ENCODE peak calls at places on chromosomes 12 and 14, in eight cellular contexts. B is heart right ventricle; O is NT2/D1; A is astrocyte; K is psoas muscle; L is CD8-positive, alpha-beta T cell; Q is lung; P is endothelial cell of umbilical vein. I is an unnamed sample. For H3K4me1 and H3K27me3, the result is how much of the 10 kb centered on the place peaks cover.

GRCh38 chr12:50764116-50764860 is 387 bp downstream of the ATF1 start:
- DNase-seq in A (no peak), O (peak), P (peak), L (peak), Q (peak), K (peak), B (peak), I (peak)

GRCh38 chr14:57692671-57693070 is 173.2 kb downstream of the SLC35F4 start:
- DNase-seq in K (no peak), P (peak), L (no peak), B (no peak), O (peak), Q (no peak), A (peak), I (no peak)

GRCh38 chr12:31970199-31970598 is 11.0 kb downstream of the RESF1 start:
- DNase-seq in Q (no peak), B (no peak), A (no peak), L (no peak), P (no peak), K (no peak), O (no peak), I (no peak)

GRCh38 chr14:105196228-105196960 is 15.3 kb upstream of the NUDT14 start:
- DNase-seq in Q (no peak), K (no peak), P (peak), L (no peak), B (peak), O (no peak), A (no peak), I (no peak)

GRCh38 chr14:88380405-88380804 is 5.1 kb upstream of the SPATA7 start:
- DNase-seq in Q (no peak), L (no peak), P (no peak), K (no peak), B (no peak), A (peak), O (no peak), I (no peak)

GRCh38 chr12:46675736-46676135 is 150.1 kb downstream of the SLC38A4 start:
- DNase-seq in O (peak), L (no peak), Q (no peak), P (peak), K (no peak), B (peak), A (peak), I (no peak)

GRCh38 chr12:113119980-113120669 is 15.4 kb downstream of the RASAL1 start:
- DNase-seq in K (no peak), A (no peak), P (no peak), B (no peak), O (no peak), L (no peak), Q (no peak), I (no peak)

GRCh38 chr14:59228416-59228815 is 39.9 kb downstream of the DAAM1 start:
- DNase-seq in L (no peak), B (no peak), A (peak), K (no peak), P (no peak), Q (no peak), O (no peak), I (no peak)

GRCh38 chr14:100048786-100049185 is 16.4 kb upstream of the EVL start:
- DNase-seq in O (no peak), L (peak), A (peak), P (no peak), K (no peak), Q (no peak), B (no peak), I (no peak)

GRCh38 chr12:125304029-125304428 is 238.8 kb downstream of the AACS start:
- DNase-seq in P (no peak), B (no peak), L (no peak), K (no peak), A (no peak), O (no peak), Q (no peak), I (no peak)

GRCh38 chr14:103014466-103015319 is 42.7 kb downstream of the CDC42BPB start:
- DNase-seq in A (peak), O (no peak), P (peak), B (no peak), L (no peak), Q (no peak), K (no peak), I (peak)

GRCh38 chr12:77102123-77102522 is 36.8 kb upstream of the E2F7 start:
- DNase-seq in B (no peak), P (no peak), O (no peak), K (no peak), Q (no peak), A (no peak), L (no peak), I (no peak)

GRCh38 chr14:89892953-89893352 is 61.6 kb downstream of the EFCAB11 start:
- DNase-seq in B (no peak), Q (no peak), P (no peak), O (no peak), A (no peak), K (no peak), L (no peak), I (no peak)

GRCh38 chr12:96907681-96908163 is 665 bp downstream of the NEDD1 start:
- DNase-seq in Q (no peak), K (no peak), O (no peak), A (peak), B (no peak), P (peak), L (peak), I (no peak)

GRCh38 chr14:103518416-103519042 is 4.1 kb downstream of the CKB start:
- DNase-seq in B (peak), O (no peak), L (peak), P (peak), A (no peak), Q (no peak), K (peak), I (peak)

GRCh38 chr14:53020193-53020932 is 69.5 kb upstream of the FERMT2 start:
- DNase-seq in P (no peak), O (no peak), A (no peak), B (no peak), K (no peak), Q (no peak), L (no peak), I (no peak)

GRCh38 chr14:36522972-36523685 is 3.1 kb upstream of the NKX2-1 start:
- DNase-seq in A (no peak), Q (no peak), O (no peak), B (no peak), P (no peak), K (no peak), L (no peak), I (no peak)

GRCh38 chr12:56336361-56337167 is 2.1 kb upstream of the IL23A start:
- DNase-seq in P (no peak), Q (no peak), K (no peak), O (no peak), L (no peak), B (no peak), A (no peak), I (peak)

GRCh38 chr14:105380656-105381210 is 17.6 kb upstream of the TEX22 start:
- DNase-seq in A (no peak), B (no peak), O (no peak), L (no peak), K (no peak), P (no peak), Q (no peak), I (no peak)

GRCh38 chr12:51441583-51441982 is 17.0 kb downstream of the SLC4A8 start:
- DNase-seq in K (no peak), A (peak), B (no peak), P (no peak), L (no peak), Q (no peak), O (no peak), I (no peak)

GRCh38 chr14:98984027-98984718 is 287.8 kb downstream of the BCL11B start:
- DNase-seq in Q (no peak), B (no peak), A (no peak), P (no peak), O (no peak), L (no peak), K (no peak), I (no peak)

GRCh38 chr12:65918057-65918456 is 93.8 kb downstream of the HMGA2 start:
- DNase-seq in Q (no peak), K (no peak), O (no peak), B (no peak), A (no peak), P (no peak), L (no peak), I (no peak)

GRCh38 chr14:22982013-22982476 is 306 bp downstream of the AJUBA start:
- DNase-seq in L (no peak), K (no peak), B (no peak), A (no peak), P (peak), Q (no peak), O (no peak), I (peak)

GRCh38 chr14:63134801-63135200 is 69.4 kb upstream of the RHOJ start:
- DNase-seq in Q (no peak), O (no peak), A (peak), P (peak), L (no peak), K (no peak), B (no peak), I (no peak)

GRCh38 chr12:106743270-106743988 is 31.1 kb upstream of the RIC8B start:
- DNase-seq in O (no peak), A (no peak), P (no peak), L (no peak), Q (no peak), B (no peak), K (no peak), I (no peak)

GRCh38 chr14:67680121-67680602 is 5.7 kb upstream of the VTI1B start:
- DNase-seq in A (peak), Q (no peak), O (no peak), P (peak), B (no peak), L (no peak), K (no peak), I (no peak)

GRCh38 chr12:74890237-74890599 is 319.4 kb downstream of the KCNC2 start:
- DNase-seq in A (peak), Q (no peak), P (peak), L (no peak), B (no peak), K (no peak), O (no peak), I (no peak)

GRCh38 chr12:95963104-95963503 is 20.0 kb downstream of the AMDHD1 start:
- DNase-seq in O (no peak), A (no peak), B (no peak), P (no peak), Q (no peak), L (no peak), K (no peak), I (no peak)

GRCh38 chr12:10612954-10613333 is 465 bp downstream of the MAGOHB start:
- DNase-seq in L (peak), A (no peak), Q (no peak), P (no peak), K (no peak), B (no peak), O (peak), I (no peak)

GRCh38 chr12:111166779-111167540 is 201.9 kb downstream of the PHETA1 start:
- DNase-seq in K (no peak), B (peak), L (no peak), Q (no peak), P (no peak), A (no peak), O (no peak), I (no peak)

GRCh38 chr12:7441216-7441615 is 2.7 kb downstream of the CD163L1 start:
- DNase-seq in K (no peak), P (no peak), A (peak), B (no peak), O (no peak), Q (no peak), L (no peak), I (no peak)

GRCh38 chr12:105705765-105706164 is 375.3 kb downstream of the C12orf75 start:
- DNase-seq in A (peak), P (peak), O (peak), L (no peak), Q (no peak), K (no peak), B (no peak), I (peak)

GRCh38 chr14:103103461-103104388 is 9.2 kb downstream of the EXOC3L4 start:
- DNase-seq in K (peak), B (peak), P (no peak), L (no peak), O (no peak), A (no peak), Q (no peak), I (no peak)

GRCh38 chr12:25151476-25151875 is 43.5 kb downstream of the DNAI7 start:
- DNase-seq in P (peak), Q (no peak), K (no peak), O (peak), L (no peak), B (no peak), A (peak), I (peak)

GRCh38 chr12:58529897-58530296 is 390.4 kb downstream of the LRIG3 start:
- DNase-seq in A (peak), B (no peak), O (no peak), Q (no peak), K (no peak), L (no peak), P (no peak), I (no peak)

GRCh38 chr12:58530421-58531067 is 389.8 kb downstream of the LRIG3 start:
- DNase-seq in O (no peak), B (no peak), K (no peak), L (no peak), P (no peak), Q (no peak), A (peak), I (no peak)

GRCh38 chr12:58532855-58533608 is 387.3 kb downstream of the LRIG3 start:
- DNase-seq in O (no peak), L (no peak), Q (no peak), B (no peak), P (no peak), A (no peak), K (no peak), I (no peak)

GRCh38 chr12:58529114-58529665 is 391.1 kb downstream of the LRIG3 start:
- DNase-seq in O (no peak), A (peak), B (no peak), P (peak), K (no peak), Q (no peak), L (no peak), I (no peak)

GRCh38 chr12:58528266-58528665 is 392.0 kb downstream of the LRIG3 start:
- DNase-seq in B (no peak), O (no peak), K (no peak), Q (no peak), L (no peak), P (no peak), A (peak), I (no peak)
- H3K4me1 ChIP-seq in B (under half), O (under half), K (under half), Q (under half), L (under half), P (under half), A (under half), I (under half)

GRCh38 chr12:132399092-132400010 is 70.0 kb upstream of the GALNT9 start:
- DNase-seq in L (no peak), P (no peak), A (no peak), K (peak), Q (no peak), B (no peak), O (no peak), I (peak)

GRCh38 chr12:132397152-132397933 is 68.0 kb upstream of the GALNT9 start:
- DNase-seq in B (no peak), O (no peak), A (no peak), P (no peak), K (peak), Q (no peak), L (no peak), I (no peak)

GRCh38 chr12:132397934-132398385 is 68.6 kb upstream of the GALNT9 start:
- DNase-seq in L (no peak), A (no peak), O (no peak), K (no peak), B (no peak), Q (no peak), P (no peak), I (peak)

GRCh38 chr12:132400011-132400641 is 70.7 kb upstream of the GALNT9 start:
- DNase-seq in A (no peak), O (no peak), Q (no peak), K (peak), P (no peak), B (no peak), L (no peak), I (peak)

GRCh38 chr12:132398386-132398991 is 69.1 kb upstream of the GALNT9 start:
- DNase-seq in Q (no peak), K (peak), B (no peak), L (no peak), P (no peak), O (no peak), A (no peak), I (peak)
- H3K27me3 ChIP-seq in Q (under half), K (half or more), B (half or more), L (under half), P (under half), O (half or more), A (under half), I (under half)

DNA sequence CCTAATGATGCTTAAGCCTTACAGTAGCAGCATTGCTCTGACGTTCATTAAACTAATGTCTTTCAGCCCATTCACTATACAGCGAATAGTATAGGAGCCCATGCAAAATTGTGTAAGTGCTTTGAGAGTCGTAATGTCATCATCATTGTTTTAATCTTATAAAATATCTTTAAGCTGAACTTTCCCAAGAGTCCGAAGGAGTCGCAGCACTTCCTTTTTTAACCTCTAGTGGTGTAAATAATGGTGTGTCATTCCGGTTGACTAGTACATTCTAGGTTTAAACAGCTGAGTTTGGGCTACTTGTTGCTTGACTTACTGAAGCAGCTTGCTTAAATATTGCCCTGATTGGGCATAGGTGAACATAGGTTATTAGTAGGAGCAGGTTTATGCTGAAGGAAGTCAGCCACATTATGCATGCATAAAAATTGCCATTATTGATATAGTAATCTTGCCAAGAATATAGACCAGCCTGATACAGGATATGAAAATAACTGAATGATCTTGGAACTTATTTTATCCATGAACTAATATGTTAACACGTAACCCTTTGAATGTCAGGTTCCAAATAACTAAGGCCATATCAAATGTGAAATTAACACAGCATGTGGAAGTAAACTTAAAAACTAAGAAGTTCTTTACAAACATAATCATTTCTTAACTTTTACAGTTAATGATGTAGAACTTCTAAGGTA is 2.6 kb downstream of the WNK1 start:
- DNase-seq in A (peak), Q (no peak), P (peak), B (no peak), O (no peak), L (no peak), K (no peak), I (no peak)
- H3K4me1 ChIP-seq in A (under half), Q (under half), P (under half), B (under half), O (under half), L (under half), K (half or more), I (under half)

DNA sequence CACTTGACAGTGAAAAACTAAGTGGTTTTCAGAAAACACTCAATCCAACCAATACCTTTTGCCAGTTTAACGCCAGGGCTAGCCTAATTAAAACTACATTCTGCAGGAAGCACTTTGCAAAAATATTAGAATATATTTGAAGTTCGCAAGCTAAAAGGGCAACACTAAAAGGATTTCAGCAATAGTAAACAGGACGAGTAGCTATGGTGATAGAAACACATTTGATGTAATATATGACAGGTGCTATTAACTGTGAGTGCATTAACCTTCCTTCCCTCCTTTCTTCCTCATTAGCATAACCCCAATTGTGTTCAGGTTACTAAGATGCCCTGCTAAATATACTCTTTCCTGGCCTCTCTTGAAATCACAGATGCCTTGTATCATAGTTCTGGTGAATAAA is 85.6 kb upstream of the TMCC3 start:
- DNase-seq in K (no peak), A (no peak), P (no peak), B (no peak), Q (no peak), L (no peak), O (no peak), I (no peak)
- H3K27me3 ChIP-seq in K (under half), A (under half), P (under half), B (under half), Q (under half), L (under half), O (under half), I (under half)

GRCh38 chr12:54419088-54419887 is at the start of gene ITGA5:
- DNase-seq in A (peak), O (no peak), K (peak), Q (peak), B (peak), P (peak), L (peak), I (peak)
- H3K4me1 ChIP-seq in A (half or more), O (under half), K (under half), Q (under half), B (under half), P (half or more), L (half or more), I (under half)